ENCODE peak calls at places on chromosome 17, in ten cellular contexts. One of them, this sample, is unnamed.

GRCh38 chr17:44123356-44124117 is at the start of gene HDAC5:
- DNase-seq in neural progenitor cell: peak
- DNase-seq in kidney epithelial cell: peak
- DNase-seq in PC-3: peak
- DNase-seq in mammary epithelial cell: peak
- DNase-seq in left ventricle myocardium inferior: peak
- DNase-seq in GM12865: peak
- DNase-seq in coronary artery: peak
- DNase-seq in body of pancreas: peak
- DNase-seq in omental fat pad: peak
- DNase-seq in this sample: peak

GRCh38 chr17:57255182-57255775 is 1.0 kb upstream of the MSI2 start:
- DNase-seq in neural progenitor cell: no peak
- DNase-seq in kidney epithelial cell: no peak
- DNase-seq in PC-3: no peak
- DNase-seq in mammary epithelial cell: no peak
- DNase-seq in left ventricle myocardium inferior: no peak
- DNase-seq in GM12865: no peak
- DNase-seq in coronary artery: no peak
- DNase-seq in body of pancreas: no peak
- DNase-seq in omental fat pad: no peak
- DNase-seq in this sample: no peak

GRCh38 chr17:70855401-70856054 is 686.2 kb downstream of the KCNJ2 start:
- DNase-seq in neural progenitor cell: no peak
- DNase-seq in kidney epithelial cell: no peak
- DNase-seq in PC-3: peak
- DNase-seq in mammary epithelial cell: no peak
- DNase-seq in left ventricle myocardium inferior: no peak
- DNase-seq in GM12865: no peak
- DNase-seq in coronary artery: no peak
- DNase-seq in body of pancreas: peak
- DNase-seq in omental fat pad: no peak
- DNase-seq in this sample: no peak

GRCh38 chr17:31480904-31481782 is 89.7 kb downstream of the RAB11FIP4 start:
- DNase-seq in neural progenitor cell: no peak
- DNase-seq in kidney epithelial cell: no peak
- DNase-seq in PC-3: no peak
- DNase-seq in mammary epithelial cell: no peak
- DNase-seq in left ventricle myocardium inferior: no peak
- DNase-seq in GM12865: no peak
- DNase-seq in coronary artery: no peak
- DNase-seq in body of pancreas: no peak
- DNase-seq in omental fat pad: no peak
- DNase-seq in this sample: no peak

GRCh38 chr17:60098578-60098977 is 19.9 kb upstream of the HEATR6 start:
- DNase-seq in neural progenitor cell: no peak
- DNase-seq in kidney epithelial cell: no peak
- DNase-seq in PC-3: no peak
- DNase-seq in mammary epithelial cell: no peak
- DNase-seq in left ventricle myocardium inferior: no peak
- DNase-seq in GM12865: no peak
- DNase-seq in coronary artery: no peak
- DNase-seq in body of pancreas: no peak
- DNase-seq in omental fat pad: no peak
- DNase-seq in this sample: no peak

GRCh38 chr17:48261297-48261880 is 153.8 kb downstream of the SNX11 start:
- DNase-seq in neural progenitor cell: peak
- DNase-seq in kidney epithelial cell: no peak
- DNase-seq in PC-3: peak
- DNase-seq in mammary epithelial cell: no peak
- DNase-seq in left ventricle myocardium inferior: no peak
- DNase-seq in GM12865: peak
- DNase-seq in coronary artery: no peak
- DNase-seq in body of pancreas: no peak
- DNase-seq in omental fat pad: no peak
- DNase-seq in this sample: no peak

GRCh38 chr17:57578608-57578990 is 166.5 kb downstream of the CCDC182 start:
- DNase-seq in neural progenitor cell: no peak
- DNase-seq in kidney epithelial cell: no peak
- DNase-seq in PC-3: no peak
- DNase-seq in mammary epithelial cell: no peak
- DNase-seq in left ventricle myocardium inferior: no peak
- DNase-seq in GM12865: peak
- DNase-seq in coronary artery: no peak
- DNase-seq in body of pancreas: no peak
- DNase-seq in omental fat pad: no peak
- DNase-seq in this sample: no peak

GRCh38 chr17:66964083-66964771 is at the start of gene CACNG4:
- DNase-seq in neural progenitor cell: peak
- DNase-seq in kidney epithelial cell: no peak
- DNase-seq in PC-3: no peak
- DNase-seq in mammary epithelial cell: no peak
- DNase-seq in left ventricle myocardium inferior: no peak
- DNase-seq in GM12865: no peak
- DNase-seq in coronary artery: no peak
- DNase-seq in body of pancreas: peak
- DNase-seq in omental fat pad: no peak
- DNase-seq in this sample: no peak

GRCh38 chr17:7043544-7044268 is at the start of gene SLC16A11:
- DNase-seq in neural progenitor cell: peak
- DNase-seq in kidney epithelial cell: no peak
- DNase-seq in PC-3: no peak
- DNase-seq in mammary epithelial cell: no peak
- DNase-seq in left ventricle myocardium inferior: peak
- DNase-seq in GM12865: no peak
- DNase-seq in coronary artery: no peak
- DNase-seq in body of pancreas: peak
- DNase-seq in omental fat pad: no peak
- DNase-seq in this sample: peak

GRCh38 chr17:309361-309888 is 43.2 kb downstream of the RPH3AL start:
- DNase-seq in neural progenitor cell: peak
- DNase-seq in kidney epithelial cell: no peak
- DNase-seq in PC-3: peak
- DNase-seq in mammary epithelial cell: no peak
- DNase-seq in left ventricle myocardium inferior: no peak
- DNase-seq in GM12865: peak
- DNase-seq in coronary artery: no peak
- DNase-seq in body of pancreas: peak
- DNase-seq in omental fat pad: no peak
- DNase-seq in this sample: no peak
- TF ChIP-seq CTCF in neural progenitor cell: peak
- TF ChIP-seq CTCF in kidney epithelial cell: peak
- TF ChIP-seq CTCF in PC-3: peak
- TF ChIP-seq CTCF in mammary epithelial cell: no peak
- TF ChIP-seq CTCF in left ventricle myocardium inferior: peak
- TF ChIP-seq CTCF in GM12865: peak
- TF ChIP-seq CTCF in coronary artery: no peak
- TF ChIP-seq CTCF in body of pancreas: no peak
- TF ChIP-seq CTCF in omental fat pad: no peak
- TF ChIP-seq CTCF in this sample: no peak

GRCh38 chr17:63443053-63443452 is 3.1 kb downstream of the CYB561 start:
- DNase-seq in neural progenitor cell: no peak
- DNase-seq in kidney epithelial cell: no peak
- DNase-seq in PC-3: no peak
- DNase-seq in mammary epithelial cell: no peak
- DNase-seq in left ventricle myocardium inferior: no peak
- DNase-seq in GM12865: no peak
- DNase-seq in coronary artery: no peak
- DNase-seq in body of pancreas: no peak
- DNase-seq in omental fat pad: no peak
- DNase-seq in this sample: no peak

GRCh38 chr17:63441654-63442053 is 4.5 kb downstream of the CYB561 start:
- DNase-seq in neural progenitor cell: no peak
- DNase-seq in kidney epithelial cell: no peak
- DNase-seq in PC-3: no peak
- DNase-seq in mammary epithelial cell: no peak
- DNase-seq in left ventricle myocardium inferior: no peak
- DNase-seq in GM12865: no peak
- DNase-seq in coronary artery: no peak
- DNase-seq in body of pancreas: no peak
- DNase-seq in omental fat pad: no peak
- DNase-seq in this sample: no peak

GRCh38 chr17:63440770-63441335 is 5.3 kb downstream of the CYB561 start:
- DNase-seq in neural progenitor cell: no peak
- DNase-seq in kidney epithelial cell: no peak
- DNase-seq in PC-3: no peak
- DNase-seq in mammary epithelial cell: no peak
- DNase-seq in left ventricle myocardium inferior: no peak
- DNase-seq in GM12865: no peak
- DNase-seq in coronary artery: no peak
- DNase-seq in body of pancreas: no peak
- DNase-seq in omental fat pad: no peak
- DNase-seq in this sample: no peak

GRCh38 chr17:63442074-63442473 is 4.0 kb downstream of the CYB561 start:
- DNase-seq in neural progenitor cell: no peak
- DNase-seq in kidney epithelial cell: no peak
- DNase-seq in PC-3: no peak
- DNase-seq in mammary epithelial cell: no peak
- DNase-seq in left ventricle myocardium inferior: no peak
- DNase-seq in GM12865: no peak
- DNase-seq in coronary artery: no peak
- DNase-seq in body of pancreas: no peak
- DNase-seq in omental fat pad: no peak
- DNase-seq in this sample: no peak

GRCh38 chr17:63442549-63443035 is 3.5 kb downstream of the CYB561 start:
- DNase-seq in neural progenitor cell: peak
- DNase-seq in kidney epithelial cell: no peak
- DNase-seq in PC-3: peak
- DNase-seq in mammary epithelial cell: no peak
- DNase-seq in left ventricle myocardium inferior: no peak
- DNase-seq in GM12865: peak
- DNase-seq in coronary artery: no peak
- DNase-seq in body of pancreas: no peak
- DNase-seq in omental fat pad: no peak
- DNase-seq in this sample: no peak
- TF ChIP-seq CTCF in neural progenitor cell: peak
- TF ChIP-seq CTCF in kidney epithelial cell: peak
- TF ChIP-seq CTCF in PC-3: peak
- TF ChIP-seq CTCF in mammary epithelial cell: no peak
- TF ChIP-seq CTCF in left ventricle myocardium inferior: peak
- TF ChIP-seq CTCF in GM12865: no peak
- TF ChIP-seq CTCF in coronary artery: no peak
- TF ChIP-seq CTCF in body of pancreas: peak
- TF ChIP-seq CTCF in omental fat pad: no peak
- TF ChIP-seq CTCF in this sample: no peak

GRCh38 chr17:2090804-2091534 is 36.1 kb downstream of the HIC1 start:
- DNase-seq in neural progenitor cell: peak
- DNase-seq in kidney epithelial cell: peak
- DNase-seq in PC-3: peak
- DNase-seq in mammary epithelial cell: peak
- DNase-seq in left ventricle myocardium inferior: peak
- DNase-seq in GM12865: peak
- DNase-seq in coronary artery: no peak
- DNase-seq in body of pancreas: no peak
- DNase-seq in omental fat pad: no peak
- DNase-seq in this sample: no peak

GRCh38 chr17:2094891-2095535 is 40.1 kb downstream of the HIC1 start:
- DNase-seq in neural progenitor cell: peak
- DNase-seq in kidney epithelial cell: no peak
- DNase-seq in PC-3: peak
- DNase-seq in mammary epithelial cell: no peak
- DNase-seq in left ventricle myocardium inferior: peak
- DNase-seq in GM12865: peak
- DNase-seq in coronary artery: no peak
- DNase-seq in body of pancreas: peak
- DNase-seq in omental fat pad: no peak
- DNase-seq in this sample: no peak

GRCh38 chr17:2090210-2090641 is 35.3 kb downstream of the HIC1 start:
- DNase-seq in neural progenitor cell: no peak
- DNase-seq in kidney epithelial cell: no peak
- DNase-seq in PC-3: no peak
- DNase-seq in mammary epithelial cell: no peak
- DNase-seq in left ventricle myocardium inferior: no peak
- DNase-seq in GM12865: peak
- DNase-seq in coronary artery: no peak
- DNase-seq in body of pancreas: no peak
- DNase-seq in omental fat pad: no peak
- DNase-seq in this sample: no peak

GRCh38 chr17:2093349-2093748 is 38.4 kb downstream of the HIC1 start:
- DNase-seq in neural progenitor cell: no peak
- DNase-seq in kidney epithelial cell: no peak
- DNase-seq in PC-3: no peak
- DNase-seq in mammary epithelial cell: no peak
- DNase-seq in left ventricle myocardium inferior: no peak
- DNase-seq in GM12865: no peak
- DNase-seq in coronary artery: no peak
- DNase-seq in body of pancreas: peak
- DNase-seq in omental fat pad: no peak
- DNase-seq in this sample: no peak

GRCh38 chr17:2092253-2092652 is 37.4 kb downstream of the HIC1 start:
- DNase-seq in neural progenitor cell: no peak
- DNase-seq in kidney epithelial cell: no peak
- DNase-seq in PC-3: no peak
- DNase-seq in mammary epithelial cell: no peak
- DNase-seq in left ventricle myocardium inferior: no peak
- DNase-seq in GM12865: no peak
- DNase-seq in coronary artery: no peak
- DNase-seq in body of pancreas: no peak
- DNase-seq in omental fat pad: no peak
- DNase-seq in this sample: no peak
- TF ChIP-seq CTCF in neural progenitor cell: no peak
- TF ChIP-seq CTCF in kidney epithelial cell: no peak
- TF ChIP-seq CTCF in PC-3: no peak
- TF ChIP-seq CTCF in mammary epithelial cell: no peak
- TF ChIP-seq CTCF in left ventricle myocardium inferior: no peak
- TF ChIP-seq CTCF in GM12865: no peak
- TF ChIP-seq CTCF in coronary artery: no peak
- TF ChIP-seq CTCF in body of pancreas: no peak
- TF ChIP-seq CTCF in omental fat pad: no peak
- TF ChIP-seq CTCF in this sample: no peak

GRCh38 chr17:75552847-75553552 is 27.5 kb downstream of the LLGL2 start:
- DNase-seq in neural progenitor cell: peak
- DNase-seq in kidney epithelial cell: no peak
- DNase-seq in PC-3: no peak
- DNase-seq in mammary epithelial cell: no peak
- DNase-seq in left ventricle myocardium inferior: no peak
- DNase-seq in GM12865: no peak
- DNase-seq in coronary artery: no peak
- DNase-seq in body of pancreas: no peak
- DNase-seq in omental fat pad: no peak
- DNase-seq in this sample: no peak
- TF ChIP-seq CTCF in neural progenitor cell: no peak
- TF ChIP-seq CTCF in kidney epithelial cell: no peak
- TF ChIP-seq CTCF in PC-3: no peak
- TF ChIP-seq CTCF in mammary epithelial cell: no peak
- TF ChIP-seq CTCF in left ventricle myocardium inferior: no peak
- TF ChIP-seq CTCF in GM12865: no peak
- TF ChIP-seq CTCF in coronary artery: no peak
- TF ChIP-seq CTCF in body of pancreas: no peak
- TF ChIP-seq CTCF in omental fat pad: no peak
- TF ChIP-seq CTCF in this sample: no peak

GRCh38 chr17:82823004-82823403 is 16.8 kb downstream of the ZNF750 start:
- DNase-seq in neural progenitor cell: peak
- DNase-seq in kidney epithelial cell: no peak
- DNase-seq in PC-3: no peak
- DNase-seq in mammary epithelial cell: no peak
- DNase-seq in left ventricle myocardium inferior: no peak
- DNase-seq in GM12865: peak
- DNase-seq in coronary artery: no peak
- DNase-seq in body of pancreas: no peak
- DNase-seq in omental fat pad: no peak
- DNase-seq in this sample: no peak
- TF ChIP-seq CTCF in neural progenitor cell: peak
- TF ChIP-seq CTCF in kidney epithelial cell: no peak
- TF ChIP-seq CTCF in PC-3: peak
- TF ChIP-seq CTCF in mammary epithelial cell: no peak
- TF ChIP-seq CTCF in left ventricle myocardium inferior: peak
- TF ChIP-seq CTCF in GM12865: peak
- TF ChIP-seq CTCF in coronary artery: no peak
- TF ChIP-seq CTCF in body of pancreas: no peak
- TF ChIP-seq CTCF in omental fat pad: no peak
- TF ChIP-seq CTCF in this sample: no peak

This sample was measured in activated B cell treated with CpG ODN at 0.5 μM for 24 hours.